ENCODE peak calls at places on chromosomes 11 and 22, in nine cellular contexts. D, V, A, F, X, E, O, K and C are unnamed samples. For H3K4me1, the result is how much of the 10 kb centered on the place peaks cover.

GRCh38 chr22:29813126-29813525 is 24.9 kb downstream of the ASCC2 start:
- DNase-seq in D (no peak), V (no peak), A (no peak), F (no peak), X (no peak), E (no peak), O (no peak), K (no peak), C (no peak)

GRCh38 chr11:83895516-83895915 is 609.3 kb upstream of the CCDC90B start:
- DNase-seq in D (no peak), V (no peak), A (no peak), F (no peak), X (peak), E (peak), O (no peak), K (no peak), C (peak)

GRCh38 chr11:76240666-76241065 is 34.4 kb upstream of the WNT11 start:
- DNase-seq in D (no peak), V (no peak), A (no peak), F (no peak), X (no peak), E (no peak), O (no peak), K (no peak), C (no peak)

GRCh38 chr11:32023370-32023964 is 67.4 kb upstream of the RCN1 start:
- DNase-seq in D (no peak), V (no peak), A (no peak), F (no peak), X (no peak), E (peak), O (no peak), K (no peak), C (no peak)

GRCh38 chr22:37221424-37222336 is 9.4 kb upstream of the SSTR3 start:
- DNase-seq in D (no peak), V (no peak), A (no peak), F (no peak), X (no peak), E (no peak), O (no peak), K (no peak), C (no peak)

GRCh38 chr11:69718147-69718546 is 14.3 kb upstream of the FGF19 start:
- DNase-seq in D (no peak), V (peak), A (no peak), F (peak), X (no peak), E (peak), O (no peak), K (no peak), C (peak)

GRCh38 chr11:61834278-61835004 is 6.3 kb downstream of the FADS2 start:
- DNase-seq in D (no peak), V (peak), A (no peak), F (peak), X (peak), E (peak), O (no peak), K (no peak), C (peak)

GRCh38 chr11:48013269-48013901 is 33.0 kb downstream of the PTPRJ start:
- DNase-seq in D (no peak), V (no peak), A (no peak), F (peak), X (no peak), E (no peak), O (no peak), K (no peak), C (no peak)

GRCh38 chr22:43279867-43280519 is 63.2 kb downstream of the SCUBE1 start:
- DNase-seq in D (no peak), V (no peak), A (no peak), F (no peak), X (no peak), E (peak), O (no peak), K (no peak), C (no peak)

GRCh38 chr22:42434283-42434682 is 2.1 kb upstream of the NFAM1 start:
- DNase-seq in D (no peak), V (no peak), A (no peak), F (no peak), X (no peak), E (no peak), O (no peak), K (no peak), C (no peak)

GRCh38 chr11:59285716-59286260 is 72.9 kb upstream of the OR5AN1 start:
- DNase-seq in D (no peak), V (no peak), A (no peak), F (no peak), X (no peak), E (no peak), O (no peak), K (no peak), C (no peak)

GRCh38 chr11:103070142-103070541 is 21.8 kb downstream of the DCUN1D5 start:
- DNase-seq in D (no peak), V (no peak), A (no peak), F (no peak), X (no peak), E (no peak), O (no peak), K (no peak), C (no peak)

DNA sequence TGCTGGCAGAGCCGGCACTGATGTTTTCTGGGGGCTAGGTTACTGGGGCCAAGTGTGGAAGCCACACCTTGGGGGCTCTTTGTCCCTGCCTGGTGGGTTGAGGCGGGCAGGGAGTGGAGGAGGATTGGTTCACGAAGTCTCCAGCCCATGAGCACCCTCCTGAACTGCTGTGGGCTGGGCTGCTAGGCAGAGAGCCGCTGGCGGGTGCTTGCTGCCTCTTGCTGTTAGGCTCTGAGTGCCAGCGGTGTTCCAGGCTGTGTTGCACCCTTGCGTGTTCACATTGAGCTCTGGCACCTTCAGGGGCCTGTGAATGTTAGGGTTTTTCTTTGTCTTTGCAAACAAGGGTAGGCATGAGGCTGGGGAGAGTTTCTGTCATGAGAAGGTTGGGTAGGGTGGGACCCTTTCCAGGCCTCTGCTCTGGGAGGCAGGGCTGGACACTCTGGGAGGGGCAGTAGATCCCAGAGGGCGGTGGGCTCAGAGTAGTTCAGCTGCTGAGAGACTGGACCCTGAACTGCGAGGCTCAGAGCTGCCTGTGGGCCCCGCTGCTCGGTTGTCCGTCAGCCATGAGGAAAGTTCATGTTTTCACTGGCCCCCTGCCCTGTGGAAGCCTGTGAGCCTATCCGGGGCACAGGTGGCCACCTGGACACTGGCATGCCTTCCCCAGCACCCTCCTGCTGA is 24.0 kb upstream of the TMEM191C start:
- DNase-seq in D (no peak), V (no peak), A (no peak), F (no peak), X (no peak), E (peak), O (no peak), K (no peak), C (no peak)
- H3K27ac ChIP-seq in D (no peak), V (no peak), A (no peak), F (no peak), X (no peak), E (peak), O (no peak), K (no peak), C (peak)

DNA sequence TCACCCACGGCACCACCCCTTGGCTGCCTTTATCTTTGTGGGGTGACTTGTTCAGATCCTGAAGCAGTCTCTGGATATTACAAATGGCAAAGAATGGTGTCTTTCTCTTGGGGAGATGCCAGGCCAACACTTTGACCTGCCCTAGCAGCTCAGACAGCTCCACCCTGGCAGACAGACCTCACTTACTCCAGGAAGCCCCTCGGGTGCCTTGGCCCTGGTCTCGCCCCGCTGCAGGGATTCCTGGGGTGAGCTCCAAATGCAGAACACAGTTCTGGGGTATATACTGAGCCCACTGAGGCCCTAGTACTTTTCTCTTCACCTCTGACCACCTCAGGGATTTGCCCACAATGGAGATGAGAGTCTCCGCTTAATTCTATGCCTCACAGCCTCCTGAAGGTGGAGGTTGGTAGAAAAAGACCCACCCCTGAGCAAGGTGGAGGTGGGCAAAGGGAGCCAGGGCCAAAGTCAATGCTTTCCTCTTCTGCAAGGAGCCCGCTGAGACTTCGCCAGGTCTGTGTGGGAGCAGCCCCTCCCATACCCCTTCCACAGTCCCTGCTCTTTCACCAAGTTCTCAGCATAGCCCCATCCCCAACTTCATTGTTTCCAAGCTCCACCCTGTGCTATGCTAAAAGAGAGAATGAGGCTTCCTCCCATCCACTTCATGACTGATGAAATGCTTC is 11.1 kb upstream of the ST3GAL4 start:
- DNase-seq in D (no peak), V (no peak), A (no peak), F (no peak), X (no peak), E (no peak), O (no peak), K (no peak), C (no peak)
- H3K4me1 ChIP-seq in D (under half), V (under half), A (under half), F (half or more), X (under half), E (under half), O (under half), K (under half), C (under half)

GRCh38 chr11:128470081-128470480 is 117.3 kb downstream of the ETS1 start:
- DNase-seq in D (no peak), V (no peak), A (peak), F (no peak), X (no peak), E (no peak), O (no peak), K (no peak), C (no peak)
- H3K27ac ChIP-seq in D (no peak), V (peak), A (peak), F (peak), X (peak), E (no peak), O (no peak), K (no peak), C (no peak)

GRCh38 chr11:124078591-124078990 is 36.7 kb upstream of the VWA5A start:
- DNase-seq in D (no peak), V (no peak), A (no peak), F (no peak), X (no peak), E (no peak), O (no peak), K (no peak), C (no peak)
- H3K4me1 ChIP-seq in D (under half), V (under half), A (under half), F (under half), X (under half), E (under half), O (under half), K (under half), C (under half)

GRCh38 chr11:113677648-113678047 is 28.5 kb downstream of the TMPRSS5 start:
- DNase-seq in D (no peak), V (no peak), A (no peak), F (no peak), X (no peak), E (no peak), O (no peak), K (no peak), C (no peak)
- H3K27ac ChIP-seq in D (no peak), V (no peak), A (no peak), F (no peak), X (no peak), E (no peak), O (no peak), K (no peak), C (no peak)